ENCODE peak calls at places on chromosomes 7 and 10, in nine cellular contexts. P, S, R, N, D, E, Z, O and Q are unnamed samples.

GRCh38 chr10:10992961-10993714 is 24.5 kb upstream of the CELF2 start:
- DNase-seq in P (no peak), S (no peak), R (no peak), N (no peak), D (no peak), E (no peak), Z (no peak), O (no peak), Q (no peak)

GRCh38 chr10:126964190-126964589 is 59.0 kb downstream of the DOCK1 start:
- DNase-seq in P (no peak), S (no peak), R (no peak), N (no peak), D (no peak), E (no peak), Z (no peak), O (no peak), Q (no peak)

GRCh38 chr7:152025077-152025936 is at the start of gene GALNT11:
- DNase-seq in P (peak), S (peak), R (peak), N (peak), D (peak), E (peak), Z (peak), O (peak), Q (peak)

GRCh38 chr10:71789871-71790270 is 16.6 kb upstream of the VSIR start:
- DNase-seq in P (no peak), S (no peak), R (no peak), N (no peak), D (no peak), E (no peak), Z (no peak), O (no peak), Q (no peak)

GRCh38 chr7:97187067-97187466 is 69.6 kb downstream of the SDHAF3 start:
- DNase-seq in P (no peak), S (no peak), R (peak), N (peak), D (peak), E (peak), Z (peak), O (no peak), Q (no peak)

GRCh38 chr7:91062713-91063112 is 201.5 kb upstream of the FZD1 start:
- DNase-seq in P (no peak), S (no peak), R (no peak), N (no peak), D (no peak), E (no peak), Z (no peak), O (no peak), Q (no peak)

GRCh38 chr10:117004238-117004626 is 755 bp downstream of the SHTN1 start:
- DNase-seq in P (no peak), S (no peak), R (peak), N (peak), D (peak), E (no peak), Z (peak), O (no peak), Q (peak)

GRCh38 chr7:29921404-29922010 is 68.1 kb downstream of the SCRN1 start:
- DNase-seq in P (peak), S (no peak), R (peak), N (peak), D (peak), E (peak), Z (peak), O (no peak), Q (peak)

GRCh38 chr7:79064187-79064823 is 389.2 kb downstream of the MAGI2 start:
- DNase-seq in P (no peak), S (no peak), R (peak), N (no peak), D (no peak), E (no peak), Z (peak), O (no peak), Q (no peak)

GRCh38 chr7:47666164-47666862 is 84.4 kb upstream of the TNS3 start:
- DNase-seq in P (no peak), S (no peak), R (peak), N (no peak), D (no peak), E (no peak), Z (peak), O (no peak), Q (no peak)

GRCh38 chr10:98242823-98243222 is 25.2 kb downstream of the LOXL4 start:
- DNase-seq in P (no peak), S (no peak), R (peak), N (no peak), D (peak), E (no peak), Z (peak), O (no peak), Q (no peak)

GRCh38 chr10:7819126-7819470 is 793 bp downstream of the TAF3 start:
- DNase-seq in P (peak), S (peak), R (peak), N (no peak), D (peak), E (peak), Z (peak), O (peak), Q (peak)

GRCh38 chr7:21902240-21902639 is 43.5 kb downstream of the CDCA7L start:
- DNase-seq in P (no peak), S (no peak), R (peak), N (no peak), D (peak), E (no peak), Z (peak), O (no peak), Q (no peak)

GRCh38 chr10:6064119-6064518 is 2.0 kb upstream of the IL2RA start:
- DNase-seq in P (no peak), S (no peak), R (no peak), N (no peak), D (no peak), E (no peak), Z (no peak), O (no peak), Q (no peak)

GRCh38 chr7:43779032-43779812 is 20.7 kb downstream of the BLVRA start:
- DNase-seq in P (no peak), S (no peak), R (no peak), N (no peak), D (no peak), E (no peak), Z (no peak), O (no peak), Q (no peak)

GRCh38 chr7:149310113-149310836 is 48.3 kb downstream of the ZNF783 start:
- DNase-seq in P (no peak), S (no peak), R (peak), N (peak), D (peak), E (no peak), Z (peak), O (peak), Q (peak)

GRCh38 chr7:44193011-44193802 is 4.0 kb upstream of the GCK start:
- DNase-seq in P (no peak), S (no peak), R (no peak), N (no peak), D (no peak), E (no peak), Z (no peak), O (no peak), Q (peak)

GRCh38 chr10:69179089-69179742 is 818 bp upstream of the SUPV3L1 start:
- DNase-seq in P (no peak), S (peak), R (no peak), N (peak), D (no peak), E (no peak), Z (no peak), O (no peak), Q (no peak)

GRCh38 chr7:84675633-84676034 is 481.0 kb upstream of the SEMA3A start:
- DNase-seq in P (no peak), S (no peak), R (no peak), N (no peak), D (no peak), E (no peak), Z (no peak), O (no peak), Q (peak)

GRCh38 chr7:141288626-141289025 is 214.8 kb downstream of the TMEM178B start:
- DNase-seq in P (no peak), S (no peak), R (no peak), N (no peak), D (no peak), E (no peak), Z (no peak), O (no peak), Q (no peak)

GRCh38 chr10:112872728-112873127 is 77.3 kb upstream of the TCF7L2 start:
- DNase-seq in P (no peak), S (no peak), R (no peak), N (no peak), D (no peak), E (peak), Z (no peak), O (no peak), Q (no peak)

GRCh38 chr7:130140551-130141160 is 64.5 kb downstream of the TMEM209 start:
- DNase-seq in P (no peak), S (no peak), R (no peak), N (no peak), D (no peak), E (no peak), Z (no peak), O (no peak), Q (no peak)
- H3K4me3 ChIP-seq in P (peak), S (peak), R (no peak), N (no peak), D (no peak), E (no peak), Z (no peak), O (peak), Q (no peak)

DNA sequence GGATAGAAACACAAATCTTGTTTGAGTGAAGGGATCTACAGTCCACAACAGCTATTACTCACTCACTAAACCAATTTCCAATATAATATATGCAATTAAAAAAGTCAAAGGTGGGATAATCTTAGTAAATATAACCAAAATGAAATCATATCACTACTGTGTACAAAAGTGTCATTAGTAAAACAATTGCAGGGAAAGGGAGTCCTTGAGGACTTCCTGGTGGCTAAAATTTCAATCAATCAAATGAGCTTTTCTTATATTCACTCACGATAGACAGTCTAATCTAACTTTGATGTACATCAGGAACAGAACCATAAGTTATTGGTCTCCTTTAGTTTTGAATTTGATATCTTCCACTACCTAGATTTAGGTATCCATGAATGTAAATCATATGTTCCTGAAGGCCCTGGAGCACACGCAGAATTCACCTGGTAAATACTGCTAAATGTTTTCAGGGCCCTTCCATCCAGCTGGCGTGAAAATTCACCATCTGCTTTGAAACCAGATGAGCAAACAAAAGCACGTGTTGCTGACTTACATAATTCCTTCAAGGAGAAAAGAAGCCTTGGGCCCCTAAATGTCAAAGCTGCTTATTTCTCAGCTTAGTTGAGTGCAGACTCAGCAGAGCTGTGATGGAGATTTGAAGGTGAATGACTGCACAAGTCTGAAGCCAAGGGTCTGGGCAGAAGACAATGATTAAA is 159.3 kb upstream of the TMEM196 start:
- DNase-seq in P (no peak), S (no peak), R (no peak), N (no peak), D (no peak), E (peak), Z (no peak), O (no peak), Q (no peak)
- TF ChIP-seq CTCF in P (no peak), S (no peak), R (no peak), N (no peak), D (no peak), E (no peak), Z (no peak), O (no peak), Q (no peak)

DNA sequence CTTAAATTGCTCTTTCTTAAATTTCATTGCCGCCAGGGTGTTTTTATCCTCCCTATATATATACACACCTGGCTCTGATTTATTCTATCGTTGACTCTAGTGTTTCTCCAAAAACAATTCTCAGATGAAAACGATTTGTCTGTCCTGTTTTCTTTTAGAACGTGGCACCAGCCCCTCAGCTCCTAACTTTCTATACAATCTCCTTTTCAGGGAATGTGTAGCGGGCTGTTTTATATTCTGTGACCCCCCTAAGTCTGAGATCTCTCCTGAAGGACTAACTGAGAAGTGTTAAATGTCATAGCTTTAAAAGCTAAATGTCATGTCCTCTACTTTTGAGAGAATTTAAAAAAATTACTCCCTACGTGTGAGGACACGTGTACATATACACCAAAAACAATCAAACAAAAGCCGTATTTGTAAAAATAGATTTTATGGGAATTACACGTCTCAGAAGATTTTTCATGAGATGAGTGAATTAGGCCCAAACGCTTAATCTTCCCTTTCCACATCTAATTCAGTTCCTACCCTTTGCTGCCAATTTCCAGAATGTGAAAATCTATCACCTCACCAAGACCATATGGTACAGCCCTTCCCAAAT is 791 bp upstream of the CTTNBP2 start:
- DNase-seq in P (no peak), S (no peak), R (no peak), N (no peak), D (no peak), E (no peak), Z (no peak), O (no peak), Q (no peak)
- H3K4me3 ChIP-seq in P (peak), S (peak), R (peak), N (no peak), D (peak), E (no peak), Z (peak), O (peak), Q (no peak)

GRCh38 chr7:158973440-158973839 is 117.1 kb downstream of the DYNC2I1 start:
- DNase-seq in P (no peak), S (no peak), R (no peak), N (no peak), D (peak), E (no peak), Z (no peak), O (no peak), Q (no peak)
- TF ChIP-seq CTCF in P (no peak), S (no peak), R (no peak), N (no peak), D (peak), E (peak), Z (no peak), O (no peak), Q (no peak)

GRCh38 chr7:134882481-134882880 is 103.0 kb downstream of the CALD1 start:
- DNase-seq in P (no peak), S (no peak), R (no peak), N (no peak), D (no peak), E (no peak), Z (no peak), O (no peak), Q (no peak)

GRCh38 chr7:134885967-134886352 is 100.3 kb upstream of the AGBL3 start:
- DNase-seq in P (no peak), S (no peak), R (peak), N (peak), D (peak), E (no peak), Z (peak), O (no peak), Q (no peak)

GRCh38 chr7:134888141-134888740 is 98.1 kb upstream of the AGBL3 start:
- DNase-seq in P (peak), S (no peak), R (no peak), N (no peak), D (no peak), E (no peak), Z (no peak), O (no peak), Q (no peak)

GRCh38 chr7:134887523-134887922 is 98.8 kb upstream of the AGBL3 start:
- DNase-seq in P (no peak), S (no peak), R (no peak), N (no peak), D (no peak), E (no peak), Z (no peak), O (no peak), Q (no peak)

GRCh38 chr7:134886353-134887057 is 99.8 kb upstream of the AGBL3 start:
- DNase-seq in P (peak), S (peak), R (peak), N (no peak), D (peak), E (no peak), Z (peak), O (no peak), Q (no peak)
- H3K4me3 ChIP-seq in P (no peak), S (no peak), R (no peak), N (no peak), D (peak), E (no peak), Z (peak), O (no peak), Q (no peak)

DNA sequence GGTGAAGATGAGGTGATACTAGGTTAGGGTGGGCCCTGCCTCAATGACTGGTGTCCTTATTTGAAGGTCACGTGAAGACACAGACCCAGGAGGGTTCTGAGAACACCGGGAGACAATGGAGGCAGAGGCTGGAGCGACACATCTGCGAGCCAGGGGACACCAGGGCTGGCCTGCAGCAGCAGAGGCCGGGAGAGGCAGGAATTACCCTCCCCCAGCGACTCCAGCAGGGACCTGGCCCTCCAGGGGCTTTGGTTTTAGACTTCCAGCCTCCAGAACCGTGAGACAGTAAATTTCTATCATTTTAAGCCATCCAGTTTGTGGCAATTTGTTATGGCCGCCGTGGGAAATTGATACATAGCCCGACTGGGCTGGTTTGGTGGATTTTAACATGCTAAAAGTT is 152.2 kb downstream of the DNAJB6 start:
- DNase-seq in P (no peak), S (no peak), R (no peak), N (no peak), D (no peak), E (no peak), Z (no peak), O (peak), Q (no peak)
- TF ChIP-seq CTCF in P (no peak), S (no peak), R (no peak), N (no peak), D (no peak), E (no peak), Z (no peak), O (no peak), Q (no peak)

DNA sequence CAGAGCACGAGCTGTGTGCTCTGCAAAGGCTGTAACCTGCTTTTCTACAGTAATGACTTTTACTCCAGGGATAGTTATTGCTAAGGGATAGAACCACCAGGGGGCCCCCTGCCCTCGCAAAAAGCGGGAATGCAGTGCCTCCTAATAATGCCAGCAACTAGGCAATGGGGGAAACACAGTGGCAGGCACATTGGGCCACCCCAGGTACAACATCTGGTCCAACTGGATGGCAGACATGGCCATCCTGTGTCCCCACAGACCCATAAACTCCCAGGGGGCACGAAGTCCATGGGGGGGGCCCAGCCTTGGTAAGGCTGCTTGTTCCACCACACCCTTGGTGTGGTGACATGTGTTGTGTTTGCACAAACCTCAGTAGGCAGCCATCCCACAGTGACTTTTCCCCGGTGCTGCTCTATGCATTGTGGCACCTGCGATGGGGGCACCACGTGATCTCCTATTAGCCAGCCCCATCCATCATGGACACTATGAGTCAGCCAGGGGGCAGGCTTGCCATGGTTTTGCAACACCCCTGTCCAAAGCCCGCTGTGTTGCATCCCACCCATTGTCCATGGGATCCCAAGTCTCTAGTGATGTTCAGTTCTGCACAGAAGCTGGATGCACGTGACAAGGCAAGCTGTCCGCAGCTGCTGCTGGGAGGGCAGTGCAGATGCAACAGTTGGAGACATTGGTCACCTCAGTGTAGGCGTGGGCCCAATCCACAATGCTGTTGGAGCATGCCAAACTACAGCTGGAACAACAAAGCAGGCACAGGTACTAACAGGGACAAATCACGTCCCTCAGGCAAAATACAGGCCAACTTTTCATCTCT is 84.0 kb downstream of the ANLN start:
- DNase-seq in P (no peak), S (no peak), R (no peak), N (no peak), D (peak), E (peak), Z (no peak), O (no peak), Q (peak)
- H3K4me3 ChIP-seq in P (no peak), S (no peak), R (no peak), N (no peak), D (no peak), E (no peak), Z (no peak), O (no peak), Q (no peak)

DNA sequence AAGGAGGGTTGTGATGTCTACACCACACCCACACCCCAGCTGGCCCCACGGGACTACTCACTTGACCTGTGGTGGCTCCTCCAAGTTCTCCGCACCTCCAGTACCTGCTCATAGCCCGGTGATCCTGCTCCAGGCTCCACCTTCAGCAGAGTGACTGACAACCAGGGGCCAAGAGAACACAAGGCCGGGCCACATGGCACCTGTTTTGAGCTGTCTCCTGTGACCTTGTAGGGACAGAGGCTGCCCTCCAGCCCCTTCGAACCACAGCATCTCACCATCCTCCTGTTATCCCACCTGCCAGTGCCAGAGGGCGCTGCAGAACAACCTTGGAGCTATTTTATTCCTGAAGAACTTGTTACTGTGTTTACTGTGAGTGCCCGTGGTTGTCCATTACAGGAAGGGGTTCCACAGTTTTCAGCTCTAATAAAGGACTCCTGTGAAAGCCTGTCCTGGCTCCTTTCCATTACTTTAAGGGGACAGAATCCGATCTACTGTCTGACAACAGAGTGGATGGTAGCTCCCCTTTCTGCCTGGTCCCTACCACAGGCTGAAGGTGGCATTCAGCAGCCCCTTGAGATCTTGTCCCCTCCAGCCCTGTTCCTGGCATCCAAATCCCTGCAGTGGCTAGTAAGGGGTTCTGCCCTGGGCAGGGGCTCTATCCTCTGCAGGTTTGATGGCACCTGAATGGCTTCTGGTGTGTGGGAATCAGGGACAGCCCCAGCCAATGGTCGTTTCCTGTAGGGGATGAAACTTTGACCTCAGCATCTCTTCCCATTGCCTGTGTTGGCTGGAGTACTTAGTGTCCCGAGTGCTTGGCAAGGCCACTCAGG is 50.8 kb downstream of the C10orf120 start:
- DNase-seq in P (peak), S (no peak), R (peak), N (no peak), D (peak), E (peak), Z (peak), O (peak), Q (peak)
- TF ChIP-seq CTCF in P (peak), S (no peak), R (peak), N (peak), D (peak), E (peak), Z (peak), O (peak), Q (peak)